ENCODE peak calls at places on chromosomes 12 and 14, in five cellular contexts. One of them, this sample, is unnamed.

GRCh38 chr14:60589442-60589841 is 59.8 kb downstream of the SIX1 start:
- DNase-seq in GM12891: no peak
- DNase-seq in breast epithelium: no peak
- DNase-seq in right lobe of liver: no peak
- DNase-seq in stomach: no peak
- DNase-seq in this sample: no peak

GRCh38 chr12:66713984-66714383 is 35.1 kb upstream of the GRIP1 start:
- DNase-seq in GM12891: no peak
- DNase-seq in breast epithelium: no peak
- DNase-seq in right lobe of liver: no peak
- DNase-seq in stomach: no peak
- DNase-seq in this sample: no peak

GRCh38 chr12:56461235-56462159 is 6.9 kb upstream of the SPRYD4 start:
- DNase-seq in GM12891: no peak
- DNase-seq in breast epithelium: no peak
- DNase-seq in right lobe of liver: no peak
- DNase-seq in stomach: no peak
- DNase-seq in this sample: peak

GRCh38 chr12:106386836-106387555 is 29.4 kb downstream of the POLR3B start:
- DNase-seq in GM12891: no peak
- DNase-seq in breast epithelium: no peak
- DNase-seq in right lobe of liver: no peak
- DNase-seq in stomach: no peak
- DNase-seq in this sample: no peak

GRCh38 chr12:91413591-91413990 is 231.0 kb upstream of the DCN start:
- DNase-seq in GM12891: no peak
- DNase-seq in breast epithelium: no peak
- DNase-seq in right lobe of liver: no peak
- DNase-seq in stomach: no peak
- DNase-seq in this sample: no peak

GRCh38 chr14:100015251-100015655 is 50.0 kb upstream of the EVL start:
- DNase-seq in GM12891: peak
- DNase-seq in breast epithelium: no peak
- DNase-seq in right lobe of liver: no peak
- DNase-seq in stomach: no peak
- DNase-seq in this sample: no peak

GRCh38 chr14:90968025-90968424 is 92.4 kb downstream of the RPS6KA5 start:
- DNase-seq in GM12891: no peak
- DNase-seq in breast epithelium: no peak
- DNase-seq in right lobe of liver: no peak
- DNase-seq in stomach: no peak
- DNase-seq in this sample: no peak

GRCh38 chr14:103516426-103517171 is 6.0 kb downstream of the CKB start:
- DNase-seq in GM12891: no peak
- DNase-seq in breast epithelium: no peak
- DNase-seq in right lobe of liver: no peak
- DNase-seq in stomach: no peak
- DNase-seq in this sample: no peak

GRCh38 chr12:24584032-24584675 is 364.7 kb downstream of the BCAT1 start:
- DNase-seq in GM12891: no peak
- DNase-seq in breast epithelium: no peak
- DNase-seq in right lobe of liver: no peak
- DNase-seq in stomach: no peak
- DNase-seq in this sample: no peak

GRCh38 chr14:54568821-54569591 is 2.1 kb downstream of the SAMD4A start:
- DNase-seq in GM12891: no peak
- DNase-seq in breast epithelium: no peak
- DNase-seq in right lobe of liver: no peak
- DNase-seq in stomach: no peak
- DNase-seq in this sample: no peak
- TF ChIP-seq POLR2A in GM12891: no peak
- TF ChIP-seq POLR2A in breast epithelium: no peak
- TF ChIP-seq POLR2A in right lobe of liver: no peak
- TF ChIP-seq POLR2A in stomach: no peak
- TF ChIP-seq POLR2A in this sample: no peak

GRCh38 chr12:57717131-57717530 is 21.4 kb downstream of the AGAP2 start:
- DNase-seq in GM12891: no peak
- DNase-seq in breast epithelium: no peak
- DNase-seq in right lobe of liver: peak
- DNase-seq in stomach: no peak
- DNase-seq in this sample: no peak

GRCh38 chr12:57717846-57718640 is 20.5 kb downstream of the AGAP2 start:
- DNase-seq in GM12891: no peak
- DNase-seq in breast epithelium: no peak
- DNase-seq in right lobe of liver: no peak
- DNase-seq in stomach: no peak
- DNase-seq in this sample: no peak

GRCh38 chr12:57718641-57719528 is 19.7 kb downstream of the AGAP2 start:
- DNase-seq in GM12891: no peak
- DNase-seq in breast epithelium: peak
- DNase-seq in right lobe of liver: no peak
- DNase-seq in stomach: no peak
- DNase-seq in this sample: no peak

GRCh38 chr12:57720606-57721595 is 17.6 kb downstream of the AGAP2 start:
- DNase-seq in GM12891: peak
- DNase-seq in breast epithelium: peak
- DNase-seq in right lobe of liver: no peak
- DNase-seq in stomach: no peak
- DNase-seq in this sample: no peak

DNA sequence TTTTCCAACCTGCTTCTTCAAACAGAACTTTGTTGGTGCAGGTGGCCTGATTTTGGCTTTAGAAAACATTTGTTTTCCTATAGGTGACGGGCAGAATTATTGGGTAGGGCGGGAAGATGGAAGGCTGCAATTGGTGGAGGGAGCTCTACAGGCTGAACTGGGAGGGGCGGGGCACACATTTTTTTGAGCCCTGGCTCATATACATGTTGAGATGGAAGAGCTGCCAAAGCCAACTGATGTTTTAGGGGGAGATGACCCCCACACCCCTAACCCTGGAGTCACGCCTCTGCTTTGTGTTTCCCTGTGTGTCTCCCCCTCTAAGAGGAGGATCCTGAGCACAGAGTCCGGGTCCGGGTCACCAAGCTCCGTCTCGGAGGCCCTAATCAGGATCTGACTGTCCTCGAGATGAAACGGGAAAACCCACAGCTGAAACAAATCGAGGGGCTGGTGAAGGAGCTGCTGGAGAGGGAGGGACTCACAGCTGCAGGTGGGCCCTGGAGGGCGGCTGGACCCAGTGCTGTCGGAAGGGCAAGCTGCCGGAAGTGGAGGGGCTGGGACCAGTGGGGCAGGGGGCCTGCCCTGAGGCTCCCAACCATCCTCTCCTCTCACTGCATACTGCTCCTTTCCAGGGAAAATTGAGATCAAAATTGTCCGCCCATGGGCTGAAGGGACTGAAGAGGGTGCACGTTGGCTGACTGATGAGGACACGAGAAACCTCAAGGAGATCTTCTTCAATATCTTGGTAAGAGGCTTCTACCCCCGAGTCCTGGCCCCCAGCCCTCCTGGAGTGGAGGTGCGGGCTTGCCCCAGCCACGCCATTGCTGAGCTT is 18.6 kb downstream of the AGAP2 start:
- DNase-seq in GM12891: peak
- DNase-seq in breast epithelium: peak
- DNase-seq in right lobe of liver: no peak
- DNase-seq in stomach: no peak
- DNase-seq in this sample: no peak
- TF ChIP-seq POLR2A in GM12891: no peak
- TF ChIP-seq POLR2A in breast epithelium: no peak
- TF ChIP-seq POLR2A in right lobe of liver: no peak
- TF ChIP-seq POLR2A in stomach: no peak
- TF ChIP-seq POLR2A in this sample: no peak

GRCh38 chr12:1797011-1797901 is 23.1 kb upstream of the LRTM2 start:
- DNase-seq in GM12891: no peak
- DNase-seq in breast epithelium: no peak
- DNase-seq in right lobe of liver: peak
- DNase-seq in stomach: peak
- DNase-seq in this sample: no peak
- TF ChIP-seq POLR2A in GM12891: no peak
- TF ChIP-seq POLR2A in breast epithelium: peak
- TF ChIP-seq POLR2A in right lobe of liver: peak
- TF ChIP-seq POLR2A in stomach: no peak
- TF ChIP-seq POLR2A in this sample: no peak

GRCh38 chr12:112676526-112676925 is 115.0 kb upstream of the RPH3A start:
- DNase-seq in GM12891: no peak
- DNase-seq in breast epithelium: no peak
- DNase-seq in right lobe of liver: no peak
- DNase-seq in stomach: no peak
- DNase-seq in this sample: no peak

GRCh38 chr12:112677050-112677765 is 114.3 kb upstream of the RPH3A start:
- DNase-seq in GM12891: no peak
- DNase-seq in breast epithelium: no peak
- DNase-seq in right lobe of liver: no peak
- DNase-seq in stomach: no peak
- DNase-seq in this sample: no peak

GRCh38 chr12:112674539-112674938 is 117.0 kb upstream of the RPH3A start:
- DNase-seq in GM12891: no peak
- DNase-seq in breast epithelium: no peak
- DNase-seq in right lobe of liver: no peak
- DNase-seq in stomach: no peak
- DNase-seq in this sample: no peak
- TF ChIP-seq POLR2A in GM12891: no peak
- TF ChIP-seq POLR2A in breast epithelium: no peak
- TF ChIP-seq POLR2A in right lobe of liver: no peak
- TF ChIP-seq POLR2A in stomach: no peak
- TF ChIP-seq POLR2A in this sample: no peak

GRCh38 chr14:69190191-69190590 is 1.1 kb upstream of the EXD2 start:
- DNase-seq in GM12891: no peak
- DNase-seq in breast epithelium: no peak
- DNase-seq in right lobe of liver: no peak
- DNase-seq in stomach: no peak
- DNase-seq in this sample: no peak

DNA sequence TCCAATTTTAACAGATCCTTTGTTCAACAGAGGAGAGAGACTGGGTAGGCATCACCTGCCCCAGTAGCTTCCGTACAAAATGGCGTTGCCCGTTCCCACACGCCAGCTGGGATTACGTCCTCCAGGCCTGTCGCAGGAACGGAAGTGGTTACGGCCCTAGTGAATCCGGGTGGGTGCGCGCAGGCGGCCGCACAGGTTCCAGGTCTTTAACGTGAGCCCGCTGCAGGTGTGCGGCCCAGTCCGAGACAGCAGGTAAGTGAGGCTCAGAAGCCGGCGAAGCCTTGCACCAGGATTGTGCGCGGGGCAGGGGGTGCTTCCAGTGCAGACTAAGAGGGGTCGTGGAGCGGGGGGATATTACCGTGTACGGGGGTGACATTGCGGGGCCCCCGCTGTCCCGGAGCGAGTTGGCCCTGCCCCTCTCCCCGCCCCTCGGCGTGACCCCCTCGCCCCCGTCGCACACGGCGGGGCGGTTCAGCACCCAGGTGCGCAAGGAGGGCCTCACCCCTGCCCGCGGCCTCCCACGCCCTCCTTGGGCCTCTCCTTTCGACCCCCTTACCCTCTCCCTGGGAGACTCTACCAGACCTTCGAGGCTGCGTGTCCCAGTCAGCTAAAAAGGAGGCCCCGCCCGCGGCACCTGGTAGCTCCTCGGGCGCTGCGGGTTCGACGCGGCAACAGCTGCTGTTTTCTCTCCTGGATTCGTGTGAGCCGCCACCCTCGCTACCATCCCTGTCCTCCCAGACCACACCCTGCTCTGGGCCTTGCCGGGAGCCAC is at the start of gene EXD2:
- DNase-seq in GM12891: peak
- DNase-seq in breast epithelium: peak
- DNase-seq in right lobe of liver: peak
- DNase-seq in stomach: peak
- DNase-seq in this sample: peak
- TF ChIP-seq POLR2A in GM12891: peak
- TF ChIP-seq POLR2A in breast epithelium: no peak
- TF ChIP-seq POLR2A in right lobe of liver: peak
- TF ChIP-seq POLR2A in stomach: peak
- TF ChIP-seq POLR2A in this sample: peak

GRCh38 chr14:54207075-54207474 is 189.7 kb upstream of the CDKN3 start:
- DNase-seq in GM12891: no peak
- DNase-seq in breast epithelium: no peak
- DNase-seq in right lobe of liver: no peak
- DNase-seq in stomach: no peak
- DNase-seq in this sample: no peak
- TF ChIP-seq POLR2A in GM12891: no peak
- TF ChIP-seq POLR2A in breast epithelium: no peak
- TF ChIP-seq POLR2A in right lobe of liver: no peak
- TF ChIP-seq POLR2A in stomach: no peak
- TF ChIP-seq POLR2A in this sample: no peak

GRCh38 chr12:132377147-132377546 is 47.8 kb upstream of the GALNT9 start:
- DNase-seq in GM12891: no peak
- DNase-seq in breast epithelium: no peak
- DNase-seq in right lobe of liver: no peak
- DNase-seq in stomach: no peak
- DNase-seq in this sample: no peak

GRCh38 chr12:132379576-132379975 is 50.2 kb upstream of the GALNT9 start:
- DNase-seq in GM12891: no peak
- DNase-seq in breast epithelium: no peak
- DNase-seq in right lobe of liver: no peak
- DNase-seq in stomach: no peak
- DNase-seq in this sample: no peak

GRCh38 chr12:132380646-132381045 is 51.3 kb upstream of the GALNT9 start:
- DNase-seq in GM12891: no peak
- DNase-seq in breast epithelium: no peak
- DNase-seq in right lobe of liver: no peak
- DNase-seq in stomach: no peak
- DNase-seq in this sample: no peak

GRCh38 chr12:132376464-132376830 is 47.1 kb upstream of the GALNT9 start:
- DNase-seq in GM12891: no peak
- DNase-seq in breast epithelium: no peak
- DNase-seq in right lobe of liver: no peak
- DNase-seq in stomach: no peak
- DNase-seq in this sample: no peak

DNA sequence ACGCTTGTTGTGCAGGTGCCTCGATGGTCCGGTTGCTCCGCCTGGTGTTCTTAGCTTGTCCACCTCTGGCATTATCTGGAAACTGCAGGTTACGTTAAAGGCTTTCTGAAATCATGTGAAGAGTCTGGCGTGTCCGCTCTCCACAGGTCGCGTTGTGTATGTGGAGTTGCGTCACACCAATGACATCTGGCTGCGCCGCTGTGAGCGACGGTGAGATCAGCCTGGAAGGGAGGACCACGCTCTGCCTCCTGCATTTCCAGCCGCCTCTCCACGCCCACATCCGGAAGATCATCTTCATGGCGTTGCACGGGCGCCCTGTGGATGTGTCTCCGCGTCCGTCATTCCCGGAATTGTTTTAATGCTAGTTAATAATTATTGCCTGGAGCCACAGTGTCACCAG is 50.6 kb upstream of the GALNT9 start:
- DNase-seq in GM12891: no peak
- DNase-seq in breast epithelium: no peak
- DNase-seq in right lobe of liver: no peak
- DNase-seq in stomach: no peak
- DNase-seq in this sample: no peak
- TF ChIP-seq POLR2A in GM12891: no peak
- TF ChIP-seq POLR2A in breast epithelium: no peak
- TF ChIP-seq POLR2A in right lobe of liver: no peak
- TF ChIP-seq POLR2A in stomach: no peak
- TF ChIP-seq POLR2A in this sample: no peak

This sample was measured in H54.